ENCODE peak calls at places on chromosomes 1 and 21, in ten cellular contexts. One of them, this sample, is unnamed.

GRCh38 chr21:46059195-46059594 is 38.7 kb upstream of the COL6A2 start:
- DNase-seq in mesenteric fat pad: peak
- DNase-seq in dorsolateral prefrontal cortex: no peak
- DNase-seq in transverse colon: no peak
- DNase-seq in CD4-positive, alpha-beta T cell: no peak
- DNase-seq in glomerular endothelial cell: no peak
- DNase-seq in brain microvascular endothelial cell: no peak
- DNase-seq in NCI-H1417 treated with DMSO at 0.1 percent for 48 hours: no peak
- DNase-seq in retina: no peak
- DNase-seq in neural crest cell: no peak
- DNase-seq in this sample: no peak

GRCh38 chr1:27488523-27489138 is 1.3 kb downstream of the WASF2 start:
- DNase-seq in transverse colon: no peak
- DNase-seq in CD4-positive, alpha-beta T cell: no peak
- DNase-seq in glomerular endothelial cell: no peak
- DNase-seq in retina: no peak
- DNase-seq in brain microvascular endothelial cell: peak
- DNase-seq in dorsolateral prefrontal cortex: no peak
- DNase-seq in neural crest cell: no peak
- DNase-seq in mesenteric fat pad: no peak
- DNase-seq in NCI-H1417 treated with DMSO at 0.1 percent for 48 hours: no peak
- DNase-seq in this sample: peak

GRCh38 chr1:220691039-220691684 is 999 bp downstream of the C1orf115 start:
- DNase-seq in transverse colon: peak
- DNase-seq in NCI-H1417 treated with DMSO at 0.1 percent for 48 hours: no peak
- DNase-seq in dorsolateral prefrontal cortex: no peak
- DNase-seq in neural crest cell: no peak
- DNase-seq in brain microvascular endothelial cell: no peak
- DNase-seq in retina: peak
- DNase-seq in mesenteric fat pad: no peak
- DNase-seq in CD4-positive, alpha-beta T cell: no peak
- DNase-seq in glomerular endothelial cell: no peak
- DNase-seq in this sample: no peak

GRCh38 chr1:209202826-209203439 is 380.6 kb upstream of the CAMK1G start:
- DNase-seq in neural crest cell: peak
- DNase-seq in NCI-H1417 treated with DMSO at 0.1 percent for 48 hours: peak
- DNase-seq in retina: peak
- DNase-seq in dorsolateral prefrontal cortex: peak
- DNase-seq in CD4-positive, alpha-beta T cell: no peak
- DNase-seq in brain microvascular endothelial cell: peak
- DNase-seq in glomerular endothelial cell: no peak
- DNase-seq in transverse colon: no peak
- DNase-seq in mesenteric fat pad: no peak
- DNase-seq in this sample: peak

GRCh38 chr1:40899230-40899870 is 37.2 kb upstream of the CITED4 start:
- DNase-seq in neural crest cell: no peak
- DNase-seq in brain microvascular endothelial cell: no peak
- DNase-seq in mesenteric fat pad: no peak
- DNase-seq in CD4-positive, alpha-beta T cell: no peak
- DNase-seq in dorsolateral prefrontal cortex: no peak
- DNase-seq in NCI-H1417 treated with DMSO at 0.1 percent for 48 hours: no peak
- DNase-seq in retina: no peak
- DNase-seq in transverse colon: no peak
- DNase-seq in glomerular endothelial cell: no peak
- DNase-seq in this sample: no peak

GRCh38 chr1:205495237-205495823 is 9.1 kb upstream of the CDK18 start:
- DNase-seq in mesenteric fat pad: no peak
- DNase-seq in transverse colon: peak
- DNase-seq in CD4-positive, alpha-beta T cell: no peak
- DNase-seq in glomerular endothelial cell: no peak
- DNase-seq in retina: peak
- DNase-seq in brain microvascular endothelial cell: no peak
- DNase-seq in NCI-H1417 treated with DMSO at 0.1 percent for 48 hours: peak
- DNase-seq in dorsolateral prefrontal cortex: peak
- DNase-seq in neural crest cell: no peak
- DNase-seq in this sample: peak

GRCh38 chr1:58727363-58727762 is 27.5 kb upstream of the MYSM1 start:
- DNase-seq in NCI-H1417 treated with DMSO at 0.1 percent for 48 hours: no peak
- DNase-seq in neural crest cell: no peak
- DNase-seq in retina: no peak
- DNase-seq in transverse colon: no peak
- DNase-seq in glomerular endothelial cell: peak
- DNase-seq in CD4-positive, alpha-beta T cell: no peak
- DNase-seq in brain microvascular endothelial cell: peak
- DNase-seq in mesenteric fat pad: no peak
- DNase-seq in dorsolateral prefrontal cortex: no peak
- DNase-seq in this sample: no peak

GRCh38 chr21:29293495-29293894 is 5.2 kb upstream of the BACH1 start:
- DNase-seq in neural crest cell: no peak
- DNase-seq in glomerular endothelial cell: no peak
- DNase-seq in transverse colon: no peak
- DNase-seq in brain microvascular endothelial cell: no peak
- DNase-seq in retina: no peak
- DNase-seq in mesenteric fat pad: no peak
- DNase-seq in NCI-H1417 treated with DMSO at 0.1 percent for 48 hours: no peak
- DNase-seq in CD4-positive, alpha-beta T cell: no peak
- DNase-seq in dorsolateral prefrontal cortex: no peak
- DNase-seq in this sample: no peak

GRCh38 chr1:87594736-87595383 is 266.2 kb downstream of the LMO4 start:
- DNase-seq in retina: no peak
- DNase-seq in NCI-H1417 treated with DMSO at 0.1 percent for 48 hours: no peak
- DNase-seq in CD4-positive, alpha-beta T cell: no peak
- DNase-seq in neural crest cell: no peak
- DNase-seq in brain microvascular endothelial cell: no peak
- DNase-seq in mesenteric fat pad: no peak
- DNase-seq in glomerular endothelial cell: no peak
- DNase-seq in transverse colon: no peak
- DNase-seq in dorsolateral prefrontal cortex: no peak
- DNase-seq in this sample: no peak

GRCh38 chr21:41760411-41760810 is 6.4 kb downstream of the RIPK4 start:
- DNase-seq in dorsolateral prefrontal cortex: no peak
- DNase-seq in retina: no peak
- DNase-seq in NCI-H1417 treated with DMSO at 0.1 percent for 48 hours: no peak
- DNase-seq in neural crest cell: no peak
- DNase-seq in transverse colon: no peak
- DNase-seq in brain microvascular endothelial cell: no peak
- DNase-seq in glomerular endothelial cell: no peak
- DNase-seq in CD4-positive, alpha-beta T cell: no peak
- DNase-seq in mesenteric fat pad: no peak
- DNase-seq in this sample: no peak

GRCh38 chr1:65316233-65316632 is 6.9 kb downstream of the DNAJC6 start:
- DNase-seq in brain microvascular endothelial cell: no peak
- DNase-seq in transverse colon: no peak
- DNase-seq in CD4-positive, alpha-beta T cell: no peak
- DNase-seq in mesenteric fat pad: no peak
- DNase-seq in neural crest cell: no peak
- DNase-seq in glomerular endothelial cell: no peak
- DNase-seq in retina: no peak
- DNase-seq in NCI-H1417 treated with DMSO at 0.1 percent for 48 hours: no peak
- DNase-seq in dorsolateral prefrontal cortex: no peak
- DNase-seq in this sample: peak

GRCh38 chr1:42732126-42732680 is 7.8 kb downstream of the CLDN19 start:
- DNase-seq in brain microvascular endothelial cell: no peak
- DNase-seq in CD4-positive, alpha-beta T cell: no peak
- DNase-seq in retina: no peak
- DNase-seq in NCI-H1417 treated with DMSO at 0.1 percent for 48 hours: no peak
- DNase-seq in transverse colon: no peak
- DNase-seq in dorsolateral prefrontal cortex: no peak
- DNase-seq in mesenteric fat pad: peak
- DNase-seq in glomerular endothelial cell: no peak
- DNase-seq in neural crest cell: no peak
- DNase-seq in this sample: peak

GRCh38 chr1:78715181-78715661 is 65.6 kb downstream of the IFI44 start:
- DNase-seq in neural crest cell: no peak
- DNase-seq in brain microvascular endothelial cell: peak
- DNase-seq in NCI-H1417 treated with DMSO at 0.1 percent for 48 hours: no peak
- DNase-seq in mesenteric fat pad: no peak
- DNase-seq in transverse colon: no peak
- DNase-seq in glomerular endothelial cell: no peak
- DNase-seq in CD4-positive, alpha-beta T cell: no peak
- DNase-seq in dorsolateral prefrontal cortex: no peak
- DNase-seq in retina: no peak
- DNase-seq in this sample: no peak

GRCh38 chr21:32048353-32048752 is 175.5 kb downstream of the HUNK start:
- DNase-seq in glomerular endothelial cell: no peak
- DNase-seq in transverse colon: no peak
- DNase-seq in mesenteric fat pad: no peak
- DNase-seq in neural crest cell: no peak
- DNase-seq in NCI-H1417 treated with DMSO at 0.1 percent for 48 hours: no peak
- DNase-seq in retina: no peak
- DNase-seq in CD4-positive, alpha-beta T cell: no peak
- DNase-seq in brain microvascular endothelial cell: no peak
- DNase-seq in dorsolateral prefrontal cortex: no peak
- DNase-seq in this sample: peak

GRCh38 chr1:203448521-203449061 is 27.0 kb upstream of the PRELP start:
- DNase-seq in transverse colon: no peak
- DNase-seq in retina: peak
- DNase-seq in CD4-positive, alpha-beta T cell: no peak
- DNase-seq in neural crest cell: no peak
- DNase-seq in brain microvascular endothelial cell: no peak
- DNase-seq in mesenteric fat pad: no peak
- DNase-seq in dorsolateral prefrontal cortex: peak
- DNase-seq in NCI-H1417 treated with DMSO at 0.1 percent for 48 hours: peak
- DNase-seq in glomerular endothelial cell: no peak
- DNase-seq in this sample: peak

GRCh38 chr21:21831036-21831435 is 832.8 kb downstream of the NCAM2 start:
- DNase-seq in mesenteric fat pad: no peak
- DNase-seq in transverse colon: no peak
- DNase-seq in NCI-H1417 treated with DMSO at 0.1 percent for 48 hours: no peak
- DNase-seq in retina: no peak
- DNase-seq in CD4-positive, alpha-beta T cell: no peak
- DNase-seq in glomerular endothelial cell: no peak
- DNase-seq in brain microvascular endothelial cell: no peak
- DNase-seq in neural crest cell: no peak
- DNase-seq in dorsolateral prefrontal cortex: no peak
- DNase-seq in this sample: no peak

GRCh38 chr1:47684518-47684917 is 246.7 kb downstream of the FOXD2 start:
- DNase-seq in retina: no peak
- DNase-seq in brain microvascular endothelial cell: no peak
- DNase-seq in dorsolateral prefrontal cortex: no peak
- DNase-seq in neural crest cell: no peak
- DNase-seq in transverse colon: no peak
- DNase-seq in CD4-positive, alpha-beta T cell: no peak
- DNase-seq in NCI-H1417 treated with DMSO at 0.1 percent for 48 hours: no peak
- DNase-seq in glomerular endothelial cell: no peak
- DNase-seq in mesenteric fat pad: no peak
- DNase-seq in this sample: no peak

GRCh38 chr21:36613064-36613463 is 85.9 kb upstream of the SIM2 start:
- DNase-seq in NCI-H1417 treated with DMSO at 0.1 percent for 48 hours: no peak
- DNase-seq in mesenteric fat pad: no peak
- DNase-seq in glomerular endothelial cell: no peak
- DNase-seq in neural crest cell: no peak
- DNase-seq in CD4-positive, alpha-beta T cell: no peak
- DNase-seq in dorsolateral prefrontal cortex: no peak
- DNase-seq in retina: peak
- DNase-seq in brain microvascular endothelial cell: peak
- DNase-seq in transverse colon: no peak
- DNase-seq in this sample: no peak

GRCh38 chr1:211647666-211648065 is 27.8 kb downstream of the NEK2 start:
- DNase-seq in NCI-H1417 treated with DMSO at 0.1 percent for 48 hours: no peak
- DNase-seq in CD4-positive, alpha-beta T cell: no peak
- DNase-seq in dorsolateral prefrontal cortex: no peak
- DNase-seq in retina: no peak
- DNase-seq in neural crest cell: no peak
- DNase-seq in mesenteric fat pad: peak
- DNase-seq in brain microvascular endothelial cell: no peak
- DNase-seq in glomerular endothelial cell: no peak
- DNase-seq in transverse colon: peak
- DNase-seq in this sample: no peak

GRCh38 chr1:121458291-121459048 is 273.7 kb downstream of the SRGAP2C start:
- DNase-seq in transverse colon: no peak
- DNase-seq in dorsolateral prefrontal cortex: no peak
- DNase-seq in CD4-positive, alpha-beta T cell: no peak
- DNase-seq in brain microvascular endothelial cell: no peak
- DNase-seq in neural crest cell: no peak
- DNase-seq in NCI-H1417 treated with DMSO at 0.1 percent for 48 hours: no peak
- DNase-seq in mesenteric fat pad: no peak
- DNase-seq in glomerular endothelial cell: no peak
- DNase-seq in retina: no peak
- DNase-seq in this sample: no peak

GRCh38 chr1:172244865-172245264 is 175.6 kb upstream of the C1orf105 start:
- DNase-seq in neural crest cell: no peak
- DNase-seq in brain microvascular endothelial cell: no peak
- DNase-seq in retina: no peak
- DNase-seq in mesenteric fat pad: no peak
- DNase-seq in transverse colon: no peak
- DNase-seq in CD4-positive, alpha-beta T cell: no peak
- DNase-seq in NCI-H1417 treated with DMSO at 0.1 percent for 48 hours: no peak
- DNase-seq in glomerular endothelial cell: no peak
- DNase-seq in dorsolateral prefrontal cortex: no peak
- DNase-seq in this sample: no peak

GRCh38 chr1:40305451-40305850 is 11.6 kb downstream of the COL9A2 start:
- DNase-seq in neural crest cell: no peak
- DNase-seq in transverse colon: no peak
- DNase-seq in mesenteric fat pad: peak
- DNase-seq in NCI-H1417 treated with DMSO at 0.1 percent for 48 hours: no peak
- DNase-seq in glomerular endothelial cell: no peak
- DNase-seq in CD4-positive, alpha-beta T cell: no peak
- DNase-seq in dorsolateral prefrontal cortex: no peak
- DNase-seq in retina: no peak
- DNase-seq in brain microvascular endothelial cell: no peak
- DNase-seq in this sample: peak

GRCh38 chr1:160022330-160023310 is 9.2 kb downstream of the PIGM start:
- DNase-seq in dorsolateral prefrontal cortex: no peak
- DNase-seq in neural crest cell: no peak
- DNase-seq in mesenteric fat pad: no peak
- DNase-seq in retina: peak
- DNase-seq in CD4-positive, alpha-beta T cell: no peak
- DNase-seq in brain microvascular endothelial cell: no peak
- DNase-seq in NCI-H1417 treated with DMSO at 0.1 percent for 48 hours: no peak
- DNase-seq in transverse colon: no peak
- DNase-seq in glomerular endothelial cell: no peak
- DNase-seq in this sample: peak

This sample was measured in NCI-H82.